ENCODE peak calls at places on chromosomes 6 and 20, in four cellular contexts. F, U, L and T are unnamed samples.

GRCh38 chr20:22288957-22289356 is 295.4 kb downstream of the FOXA2 start:
- DNase-seq in L (no peak), F (no peak), U (no peak), T (no peak)

GRCh38 chr20:61749406-61750075 is 316.1 kb downstream of the TAF4 start:
- DNase-seq in F (no peak), U (no peak), L (no peak), T (no peak)

GRCh38 chr6:36544228-36544627 is 3.1 kb downstream of the STK38 start:
- DNase-seq in F (no peak), U (no peak), L (peak), T (no peak)

GRCh38 chr6:28953039-28953872 is 29.5 kb upstream of the TRIM27 start:
- DNase-seq in F (peak), L (peak), U (no peak), T (peak)

GRCh38 chr6:126983779-126984178 is 134.7 kb upstream of the RSPO3 start:
- DNase-seq in F (no peak), L (no peak), U (no peak), T (no peak)

GRCh38 chr6:127938701-127939100 is 37.8 kb upstream of the THEMIS start:
- DNase-seq in U (no peak), L (peak), F (no peak), T (no peak)

GRCh38 chr20:21780528-21780927 is 75.1 kb downstream of the PAX1 start:
- DNase-seq in U (no peak), F (no peak), L (no peak), T (no peak)

GRCh38 chr6:22194188-22194921 is 102.5 kb downstream of the PRL start:
- DNase-seq in F (no peak), U (no peak), L (peak), T (no peak)

GRCh38 chr20:24992420-24993205 is at the start of gene APMAP:
- DNase-seq in F (peak), L (peak), U (peak), T (peak)

GRCh38 chr20:58580493-58580835 is 65.3 kb upstream of the APCDD1L start:
- DNase-seq in F (no peak), U (no peak), L (no peak), T (no peak)

GRCh38 chr6:32742374-32742773 is 1.2 kb downstream of the HLA-DQA2 start:
- DNase-seq in F (no peak), L (no peak), U (no peak), T (no peak)
- TF ChIP-seq CTCF in F (no peak), L (no peak), U (no peak), T (no peak)

DNA sequence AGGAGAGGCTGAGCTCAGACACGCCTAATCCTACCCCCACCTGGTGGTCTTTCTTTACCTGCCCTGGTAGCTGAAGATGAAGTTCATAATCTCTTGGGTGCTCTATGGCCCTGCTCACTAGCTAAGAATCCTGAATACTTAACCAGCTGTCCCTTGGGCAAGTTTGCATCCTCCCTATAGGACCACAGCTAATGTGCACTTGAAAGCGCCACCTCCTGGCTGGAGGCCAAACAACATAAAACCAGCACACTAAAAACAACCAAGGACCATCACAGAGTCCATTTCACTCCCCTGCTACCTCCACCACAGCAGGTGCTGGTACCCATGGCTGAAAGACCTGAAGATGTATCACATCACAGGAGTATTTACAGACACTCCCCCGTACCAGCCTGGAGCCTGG is 155.5 kb upstream of the SLC24A3 start:
- DNase-seq in L (no peak), U (no peak), F (peak), T (no peak)
- TF ChIP-seq CTCF in L (no peak), U (no peak), F (peak), T (peak)

DNA sequence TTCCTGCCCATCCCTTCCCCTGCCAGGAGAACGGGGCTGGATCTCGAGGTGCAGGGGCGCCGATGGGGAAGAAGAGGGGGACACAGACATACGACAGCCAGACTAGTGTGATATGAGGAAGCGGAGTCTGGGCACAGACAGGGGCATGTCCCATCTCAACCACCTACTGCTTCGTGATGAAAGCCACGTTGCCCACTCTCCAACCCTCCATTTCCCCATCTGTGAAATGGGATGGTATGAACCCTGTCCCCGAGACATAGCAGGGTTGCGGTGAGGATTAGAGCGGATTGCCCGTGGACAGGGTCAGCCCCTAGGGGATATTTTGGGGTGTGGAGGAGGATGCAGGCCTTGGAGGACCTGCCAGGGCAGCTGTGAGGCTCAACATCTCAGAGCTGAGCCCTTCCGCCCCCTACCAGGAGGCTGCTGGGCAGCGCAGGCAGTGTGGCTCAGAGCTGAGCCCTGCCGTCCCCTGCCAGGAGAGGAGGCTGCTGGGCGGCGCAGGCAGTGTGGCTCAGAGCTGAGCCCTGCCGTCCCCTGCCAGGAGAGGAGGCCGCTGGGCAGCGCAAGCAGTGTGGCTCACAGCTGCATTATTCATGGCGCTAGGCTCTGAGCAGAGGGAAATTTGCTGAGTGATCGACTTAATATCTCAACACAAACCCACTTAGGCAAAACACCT is 71.7 kb downstream of the GRM4 start:
- DNase-seq in F (no peak), U (no peak), L (no peak), T (no peak)
- TF ChIP-seq CTCF in F (no peak), U (no peak), L (no peak), T (peak)

GRCh38 chr6:29980501-29980900 is 38.2 kb downstream of the HLA-A start:
- DNase-seq in U (no peak), F (no peak), L (no peak), T (no peak)
- TF ChIP-seq CTCF in U (no peak), F (no peak), L (no peak), T (no peak)

GRCh38 chr20:44092551-44093248 is 94.3 kb downstream of the JPH2 start:
- DNase-seq in L (peak), U (no peak), F (peak), T (peak)
- TF ChIP-seq CTCF in L (peak), U (peak), F (peak), T (peak)

GRCh38 chr20:63706852-63707557 is 771 bp downstream of the ARFRP1 start:
- DNase-seq in F (peak), L (peak), U (peak), T (no peak)
- TF ChIP-seq CTCF in F (peak), L (peak), U (no peak), T (peak)